ENCODE peak calls at places on chromosomes 7 and 10, in eight cellular contexts. G is right lobe of liver, P is tibial nerve, Q is HCT116, H is endothelial cell of umbilical vein, C is heart left ventricle, Y is body of pancreas, O is IMR-90. M is an unnamed sample. For H3K27me3 and H3K4me1, the result is how much of the 10 kb centered on the place peaks cover.

GRCh38 chr7:37508063-37508462 is 59.4 kb upstream of the ELMO1 start:
- DNase-seq in G (no peak), O (no peak), H (peak), C (no peak), P (no peak), Q (no peak), Y (no peak), M (no peak)

GRCh38 chr10:103657061-103657591 is 163.6 kb downstream of the NEURL1 start:
- DNase-seq in G (no peak), H (no peak), Y (no peak), Q (no peak), P (no peak), C (no peak), O (no peak), M (no peak)

GRCh38 chr10:22552888-22553378 is 161.4 kb downstream of the PIP4K2A start:
- DNase-seq in Y (no peak), O (peak), P (no peak), C (no peak), G (no peak), H (no peak), Q (no peak), M (no peak)

GRCh38 chr7:151306860-151307259 is 34.8 kb upstream of the NUB1 start:
- DNase-seq in G (no peak), O (no peak), P (no peak), C (no peak), H (no peak), Q (no peak), Y (no peak), M (no peak)

GRCh38 chr10:35963685-35964084 is 321.6 kb upstream of the FZD8 start:
- DNase-seq in Y (no peak), Q (no peak), G (no peak), O (no peak), C (no peak), P (no peak), H (no peak), M (no peak)

GRCh38 chr7:94676431-94676830 is 20.5 kb upstream of the SGCE start:
- DNase-seq in O (no peak), P (no peak), C (no peak), Y (no peak), H (no peak), G (no peak), Q (no peak), M (no peak)

GRCh38 chr7:17680026-17680425 is 260.3 kb downstream of the SNX13 start:
- DNase-seq in C (no peak), H (peak), O (peak), P (peak), G (no peak), Q (no peak), Y (no peak), M (no peak)

GRCh38 chr10:113084031-113084430 is 134.0 kb downstream of the TCF7L2 start:
- DNase-seq in Q (no peak), P (no peak), H (no peak), G (no peak), Y (no peak), C (no peak), O (peak), M (no peak)

GRCh38 chr10:10294801-10295515 is 722.7 kb upstream of the CELF2 start:
- DNase-seq in C (peak), G (no peak), Y (no peak), H (no peak), P (no peak), Q (no peak), O (no peak), M (no peak)

GRCh38 chr10:110174201-110174600 is 33.2 kb upstream of the MXI1 start:
- DNase-seq in Q (no peak), C (no peak), H (no peak), G (no peak), P (no peak), Y (no peak), O (no peak), M (no peak)
- H3K27me3 ChIP-seq in Q (under half), C (under half), H (under half), G (under half), P (under half), Y (under half), O (under half), M (under half)

GRCh38 chr10:96046546-96046945 is 3.2 kb downstream of the CCNJ start:
- DNase-seq in G (no peak), C (no peak), P (no peak), H (peak), O (no peak), Q (no peak), Y (no peak), M (no peak)

GRCh38 chr10:96044686-96045085 is 1.3 kb downstream of the CCNJ start:
- DNase-seq in Y (no peak), P (peak), Q (no peak), C (no peak), H (peak), G (no peak), O (peak), M (no peak)

GRCh38 chr10:96043895-96044580 is 655 bp downstream of the CCNJ start:
- DNase-seq in C (peak), Q (no peak), P (peak), G (peak), O (peak), H (peak), Y (peak), M (no peak)

GRCh38 chr10:96041146-96041545 is 2.2 kb upstream of the CCNJ start:
- DNase-seq in C (no peak), Y (no peak), P (no peak), H (no peak), G (no peak), O (no peak), Q (no peak), M (no peak)

DNA sequence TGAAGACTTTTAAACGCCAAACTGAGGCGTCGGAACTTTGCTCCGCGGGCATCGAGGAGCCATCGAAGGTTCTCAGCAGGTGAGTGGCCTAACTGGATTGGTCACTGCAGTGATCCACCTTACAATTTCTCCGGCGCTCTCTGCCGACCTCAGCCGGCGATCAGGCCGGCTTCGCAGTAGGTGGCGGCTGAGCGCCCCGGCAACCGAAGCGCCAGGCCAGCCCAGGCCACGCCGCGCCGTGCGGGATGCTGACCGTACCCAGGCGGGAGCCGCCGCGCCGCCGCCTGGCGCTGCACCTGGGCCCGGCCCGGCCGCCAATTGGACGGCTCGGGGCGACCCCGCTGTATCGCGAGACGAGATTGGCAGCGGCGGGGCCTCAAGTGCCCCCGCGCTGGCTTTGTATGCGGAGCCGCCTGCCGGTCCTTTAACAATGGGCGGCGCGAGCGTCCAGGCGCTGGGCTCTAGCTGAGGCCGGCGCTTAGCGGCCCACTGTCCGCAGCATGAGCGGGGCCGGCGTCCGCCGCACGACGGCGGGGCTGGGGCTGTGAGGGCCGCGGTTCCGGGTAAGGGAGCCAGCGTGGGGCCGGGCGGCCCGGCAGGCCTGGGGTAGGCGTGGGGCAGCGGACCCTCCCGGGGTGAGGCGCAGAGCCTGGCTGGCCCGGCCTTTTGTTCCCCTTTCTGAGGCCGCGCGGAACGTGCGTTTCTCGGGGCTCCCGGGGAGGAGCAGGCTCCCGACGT is at the start of gene CCNJ:
- DNase-seq in G (peak), C (peak), Y (peak), H (peak), O (peak), Q (peak), P (peak), M (peak)
- TF ChIP-seq POLR2A in G (peak), C (peak), Y (peak), H (peak), O (peak), Q (peak), P (peak), M (peak)

GRCh38 chr7:81469299-81470083 is 300.4 kb downstream of the HGF start:
- DNase-seq in C (no peak), Y (no peak), P (no peak), O (no peak), Q (no peak), G (no peak), H (no peak), M (no peak)
- H3K4me1 ChIP-seq in C (under half), Y (under half), P (under half), O (under half), Q (under half), G (under half), H (under half), M (under half)

DNA sequence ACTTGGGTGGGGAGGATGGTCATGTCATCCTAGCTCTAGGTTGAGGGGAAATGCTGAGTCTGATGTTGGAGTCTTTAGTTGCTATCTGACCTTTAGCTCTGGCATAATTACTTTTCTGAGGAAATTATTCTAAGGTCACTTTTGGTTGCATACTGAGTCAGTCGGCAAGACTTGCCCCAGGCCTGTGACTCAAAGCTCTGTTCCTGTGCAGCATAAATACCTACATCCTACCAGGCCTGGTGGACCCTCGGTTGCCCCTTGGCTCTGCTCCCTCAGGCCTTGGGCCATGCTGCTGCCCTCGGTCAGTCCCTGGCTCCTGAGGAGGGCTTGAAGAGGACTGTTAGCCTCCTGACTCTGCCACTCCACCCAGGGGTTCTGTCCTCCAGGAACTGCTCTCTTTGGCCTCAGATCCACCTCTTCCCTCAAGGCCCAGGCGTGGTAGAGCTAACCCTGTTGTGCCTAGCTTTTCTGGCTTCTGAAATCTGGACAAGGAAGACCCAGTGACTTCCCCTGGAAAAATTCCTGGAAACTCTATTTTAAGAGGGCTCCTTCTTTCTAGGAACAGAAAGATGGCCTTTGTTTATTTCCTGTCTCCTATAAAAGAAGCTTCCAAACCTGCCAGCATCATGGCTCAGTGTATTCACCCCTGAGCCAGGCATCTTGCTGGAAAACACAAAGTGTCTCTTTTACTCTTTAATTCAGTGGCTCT is 71.2 kb downstream of the TMEM178B start:
- DNase-seq in H (no peak), G (no peak), O (no peak), Y (no peak), C (no peak), Q (no peak), P (no peak), M (no peak)
- H3K27me3 ChIP-seq in H (under half), G (under half), O (under half), Y (under half), C (under half), Q (under half), P (under half), M (under half)

DNA sequence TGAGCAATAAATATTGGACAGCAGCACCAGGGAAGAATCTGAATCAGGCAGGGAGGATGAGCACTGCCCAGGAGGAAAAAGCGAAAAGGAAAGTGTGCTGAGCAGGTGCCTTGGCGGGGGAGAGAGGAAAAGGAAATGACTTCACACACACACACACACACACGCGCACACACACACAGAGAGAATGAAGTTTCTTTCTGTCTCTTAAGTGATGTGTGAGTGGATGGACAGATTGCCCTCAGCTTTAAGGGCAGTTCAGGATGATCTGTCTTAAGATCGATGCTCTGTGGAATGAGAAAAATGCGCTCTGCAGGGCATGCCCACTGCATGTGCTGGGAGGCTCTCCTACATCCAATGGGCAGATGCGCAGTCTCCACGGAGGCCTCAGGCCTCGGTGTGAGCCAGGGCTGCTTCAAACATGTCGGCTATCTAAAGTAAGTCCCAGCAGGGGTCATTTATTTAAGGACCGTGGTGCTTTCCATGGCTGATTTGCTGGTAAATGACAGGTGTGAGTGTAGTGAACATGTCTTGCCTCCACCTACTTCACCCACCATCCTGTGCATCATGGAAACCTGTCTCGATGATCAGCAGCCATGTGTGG is 2.5 kb upstream of the ACBD5 start:
- DNase-seq in Q (peak), H (peak), P (peak), O (peak), C (no peak), G (no peak), Y (peak), M (peak)
- TF ChIP-seq POLR2A in Q (peak), H (peak), P (no peak), O (no peak), C (no peak), G (peak), Y (no peak), M (no peak)

M was measured in esophagus squamous epithelium.